ENCODE peak calls at places on chromosomes 12 and 14, in five cellular contexts. W, B, M, K and X are unnamed samples.

GRCh38 chr14:105860615-105861580 is 334.5 kb downstream of the TMEM121 start:
- DNase-seq in W (peak), B (no peak), M (no peak), K (peak), X (peak)

GRCh38 chr12:124543052-124543590 is 24.3 kb downstream of the NCOR2 start:
- DNase-seq in W (no peak), B (no peak), M (no peak), K (no peak), X (no peak)

GRCh38 chr12:71780207-71780822 is 25.7 kb downstream of the RAB21 start:
- DNase-seq in W (peak), B (peak), M (peak), K (peak), X (no peak)

GRCh38 chr12:121432740-121433476 is 33.0 kb downstream of the RNF34 start:
- DNase-seq in W (no peak), B (no peak), M (no peak), K (no peak), X (no peak)

GRCh38 chr12:106271575-106272505 is 24.0 kb upstream of the CKAP4 start:
- DNase-seq in W (no peak), B (no peak), M (no peak), K (no peak), X (no peak)

GRCh38 chr12:16603265-16603915 is 2.6 kb downstream of the LMO3 start:
- DNase-seq in W (no peak), B (no peak), M (no peak), K (no peak), X (no peak)

GRCh38 chr12:43896496-43896895 is 60.6 kb downstream of the TMEM117 start:
- DNase-seq in W (no peak), B (no peak), M (no peak), K (no peak), X (no peak)

GRCh38 chr12:107152331-107152730 is 59.0 kb upstream of the CRY1 start:
- DNase-seq in W (no peak), B (no peak), M (peak), K (no peak), X (no peak)

GRCh38 chr14:24272442-24272841 is 1.0 kb upstream of the RABGGTA start:
- DNase-seq in W (no peak), B (no peak), M (no peak), K (no peak), X (no peak)

GRCh38 chr12:54164402-54165145 is 24.2 kb downstream of the SMUG1 start:
- DNase-seq in W (no peak), B (no peak), M (no peak), K (no peak), X (no peak)

GRCh38 chr12:108634225-108634795 is 616 bp upstream of the SELPLG start:
- DNase-seq in W (peak), B (peak), M (no peak), K (no peak), X (peak)

GRCh38 chr12:111417784-111418593 is 12.3 kb downstream of the SH2B3 start:
- DNase-seq in W (no peak), B (no peak), M (no peak), K (no peak), X (no peak)

GRCh38 chr12:92396647-92397258 is 251.1 kb upstream of the BTG1 start:
- DNase-seq in W (no peak), B (no peak), M (peak), K (no peak), X (no peak)

GRCh38 chr14:104650057-104650980 is 39.1 kb upstream of the INF2 start:
- DNase-seq in W (peak), B (peak), M (peak), K (peak), X (peak)

GRCh38 chr14:101810897-101811620 is 49.5 kb downstream of the PPP2R5C start:
- DNase-seq in W (no peak), B (no peak), M (peak), K (no peak), X (no peak)

GRCh38 chr14:101812071-101812470 is 50.6 kb downstream of the PPP2R5C start:
- DNase-seq in W (peak), B (no peak), M (no peak), K (no peak), X (no peak)

GRCh38 chr14:101808020-101808641 is 46.6 kb downstream of the PPP2R5C start:
- DNase-seq in W (no peak), B (peak), M (no peak), K (no peak), X (no peak)

GRCh38 chr14:101808894-101809670 is 47.6 kb downstream of the PPP2R5C start:
- DNase-seq in W (no peak), B (no peak), M (no peak), K (no peak), X (no peak)

DNA sequence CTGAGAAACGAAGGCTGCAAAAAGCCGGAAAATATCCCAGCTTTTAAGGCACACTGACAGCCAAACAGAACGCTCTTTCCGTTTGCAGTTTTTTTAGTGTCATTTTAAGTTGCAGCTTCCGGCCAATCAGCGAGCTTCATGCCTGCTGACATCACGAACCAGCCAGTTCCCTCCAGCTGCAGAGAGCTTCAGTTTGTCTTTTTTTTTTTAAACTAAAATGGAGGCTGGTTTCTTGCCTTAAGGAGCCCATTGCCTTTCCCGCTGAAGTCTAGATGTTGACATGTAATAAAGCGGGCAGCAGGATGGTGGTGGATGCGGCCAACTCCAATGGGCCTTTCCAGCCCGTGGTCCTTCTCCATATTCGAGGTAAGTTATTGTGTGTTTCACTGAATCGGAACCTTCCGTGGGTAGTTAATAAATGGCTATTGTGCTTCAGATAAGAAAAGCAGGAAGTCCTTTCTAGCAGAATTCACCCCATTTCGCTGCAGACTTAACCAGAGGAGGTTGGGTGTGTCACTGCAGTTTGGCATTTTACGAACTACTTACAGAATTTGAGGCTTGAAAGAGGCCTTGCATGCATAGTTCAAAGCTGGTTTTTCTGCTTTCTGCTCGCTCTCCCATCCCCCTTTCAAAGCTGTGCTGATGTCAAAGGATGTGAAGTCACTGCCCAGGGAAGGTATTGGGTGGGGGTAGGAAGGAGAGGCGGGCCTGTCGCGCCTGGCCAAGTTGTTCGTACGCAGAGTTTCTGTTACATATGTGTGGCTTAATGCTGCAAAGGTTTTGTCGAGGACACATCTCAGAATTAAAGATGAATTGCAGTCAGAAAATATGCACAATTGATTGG is 48.4 kb downstream of the PPP2R5C start:
- DNase-seq in W (peak), B (peak), M (peak), K (peak), X (peak)
- TF ChIP-seq POLR2A in W (peak), B (peak), M (peak), K (peak), X (no peak)

GRCh38 chr12:109927622-109928021 is 27.5 kb downstream of the TCHP start:
- DNase-seq in W (peak), B (peak), M (peak), K (no peak), X (no peak)
- TF ChIP-seq CTCF in W (peak), B (peak), M (peak), K (peak), X (no peak)

DNA sequence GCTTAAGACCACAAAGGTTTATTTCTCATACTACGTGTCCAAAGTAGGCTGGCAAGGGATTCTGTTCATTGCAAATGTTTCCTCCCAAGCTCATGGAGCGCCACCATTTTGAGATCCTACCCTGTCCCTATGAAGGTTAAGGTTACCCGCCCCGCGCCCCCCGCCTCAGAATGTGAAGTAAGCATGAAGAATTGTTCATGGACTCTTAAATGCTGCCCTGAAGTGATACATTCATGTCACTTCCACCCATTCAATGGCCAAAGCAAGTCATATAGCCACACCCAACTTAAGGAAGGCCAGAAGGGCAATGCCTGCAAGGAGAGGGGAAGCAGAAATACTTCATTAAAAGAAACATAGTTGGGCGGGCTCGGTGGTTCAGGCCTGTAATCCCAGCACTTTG is 4.2 kb downstream of the TMEM253 start:
- DNase-seq in W (no peak), B (no peak), M (no peak), K (no peak), X (no peak)
- H3K4me3 ChIP-seq in W (no peak), B (peak), M (no peak), K (no peak), X (no peak)

GRCh38 chr14:99006271-99006670 is 265.7 kb downstream of the BCL11B start:
- DNase-seq in W (no peak), B (no peak), M (no peak), K (no peak), X (no peak)
- TF ChIP-seq POLR2A in W (no peak), B (no peak), M (no peak), K (no peak), X (no peak)

GRCh38 chr12:62217466-62218194 is 42.6 kb upstream of the USP15 start:
- DNase-seq in W (no peak), B (no peak), M (no peak), K (no peak), X (no peak)

GRCh38 chr12:62215506-62215905 is 44.7 kb upstream of the USP15 start:
- DNase-seq in W (no peak), B (peak), M (no peak), K (no peak), X (no peak)

GRCh38 chr12:62227091-62227490 is 33.1 kb upstream of the USP15 start:
- DNase-seq in W (no peak), B (no peak), M (no peak), K (no peak), X (no peak)

GRCh38 chr12:62224601-62225000 is 35.6 kb upstream of the USP15 start:
- DNase-seq in W (no peak), B (no peak), M (no peak), K (no peak), X (no peak)

DNA sequence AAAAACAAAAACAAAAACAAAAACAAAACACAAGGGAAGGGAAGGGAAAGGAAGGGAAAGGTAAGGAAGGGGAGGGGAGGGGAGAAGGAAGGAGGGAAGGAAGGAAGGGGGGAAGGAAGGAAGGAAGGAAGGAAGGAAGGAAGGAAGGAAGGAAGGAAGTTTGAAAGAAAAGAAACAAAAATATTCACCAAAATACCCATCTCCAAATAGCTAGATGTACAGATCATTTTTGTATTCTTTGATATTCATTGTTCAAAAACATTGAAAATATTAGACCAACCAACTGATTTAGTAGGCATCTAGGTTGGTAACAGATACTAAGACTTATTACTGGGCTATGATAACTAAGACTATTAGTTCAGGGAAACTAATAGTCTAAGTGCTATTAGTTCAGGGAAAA is 39.1 kb upstream of the USP15 start:
- DNase-seq in W (no peak), B (no peak), M (no peak), K (no peak), X (no peak)
- TF ChIP-seq CTCF in W (no peak), B (no peak), M (no peak), K (no peak), X (no peak)